ENCODE peak calls at places on chromosomes 1 and 21, in eight cellular contexts. C is stomach, R is cardiac muscle cell, Y is heart left ventricle, S is body of pancreas, L is Peyer's patch, O is lower lobe of right lung, X is heart right ventricle. Z is an unnamed sample. For H3K4me1 and H3K36me3, the result is how much of the 10 kb centered on the place peaks cover.

GRCh38 chr1:40029608-40030007 is 10.9 kb upstream of the CAP1 start:
- DNase-seq in C (no peak), R (no peak), Y (no peak), S (no peak), L (no peak), O (no peak), X (no peak), Z (no peak)

GRCh38 chr21:40587786-40588353 is 259.1 kb downstream of the DSCAM start:
- DNase-seq in C (no peak), R (no peak), Y (no peak), S (no peak), L (no peak), O (no peak), X (no peak), Z (no peak)

GRCh38 chr1:184163674-184164470 is 112.3 kb downstream of the TSEN15 start:
- DNase-seq in C (no peak), R (peak), Y (peak), S (no peak), L (no peak), O (no peak), X (no peak), Z (no peak)

GRCh38 chr1:10105484-10105883 is 72.7 kb downstream of the UBE4B start:
- DNase-seq in C (no peak), R (peak), Y (peak), S (no peak), L (peak), O (no peak), X (peak), Z (no peak)

GRCh38 chr21:44956356-44957046 is 16.7 kb downstream of the SLX9 start:
- DNase-seq in C (no peak), R (no peak), Y (peak), S (no peak), L (no peak), O (peak), X (no peak), Z (no peak)

GRCh38 chr1:245969274-245969673 is 537.8 kb downstream of the SMYD3 start:
- DNase-seq in C (no peak), R (peak), Y (no peak), S (no peak), L (no peak), O (no peak), X (no peak), Z (no peak)

GRCh38 chr1:19802269-19802668 is 2.6 kb upstream of the TMCO4 start:
- DNase-seq in C (no peak), R (no peak), Y (no peak), S (no peak), L (no peak), O (no peak), X (no peak), Z (no peak)

GRCh38 chr1:43034778-43035177 is 76.1 kb upstream of the SLC2A1 start:
- DNase-seq in C (no peak), R (no peak), Y (no peak), S (no peak), L (no peak), O (no peak), X (no peak), Z (no peak)

GRCh38 chr1:52554267-52554640 is 1.4 kb upstream of the TUT4 start:
- DNase-seq in C (no peak), R (no peak), Y (no peak), S (no peak), L (no peak), O (no peak), X (no peak), Z (no peak)

GRCh38 chr1:220040028-220040596 is 6.2 kb downstream of the EPRS1 start:
- DNase-seq in C (no peak), R (no peak), Y (no peak), S (no peak), L (no peak), O (no peak), X (no peak), Z (no peak)

GRCh38 chr1:41483960-41484844 is at the start of gene EDN2:
- DNase-seq in C (peak), R (no peak), Y (peak), S (peak), L (peak), O (peak), X (peak), Z (no peak)

GRCh38 chr1:16018308-16018707 is 465 bp upstream of the HSPB7 start:
- DNase-seq in C (no peak), R (no peak), Y (peak), S (no peak), L (no peak), O (no peak), X (no peak), Z (no peak)

GRCh38 chr1:16018749-16019515 is 1.1 kb upstream of the HSPB7 start:
- DNase-seq in C (no peak), R (no peak), Y (peak), S (no peak), L (no peak), O (no peak), X (no peak), Z (no peak)

GRCh38 chr1:16019580-16020277 is 1.9 kb upstream of the HSPB7 start:
- DNase-seq in C (no peak), R (no peak), Y (peak), S (no peak), L (no peak), O (no peak), X (peak), Z (no peak)

GRCh38 chr1:16021681-16022080 is at the start of gene CLCNKA:
- DNase-seq in C (peak), R (no peak), Y (no peak), S (peak), L (no peak), O (no peak), X (no peak), Z (no peak)

DNA sequence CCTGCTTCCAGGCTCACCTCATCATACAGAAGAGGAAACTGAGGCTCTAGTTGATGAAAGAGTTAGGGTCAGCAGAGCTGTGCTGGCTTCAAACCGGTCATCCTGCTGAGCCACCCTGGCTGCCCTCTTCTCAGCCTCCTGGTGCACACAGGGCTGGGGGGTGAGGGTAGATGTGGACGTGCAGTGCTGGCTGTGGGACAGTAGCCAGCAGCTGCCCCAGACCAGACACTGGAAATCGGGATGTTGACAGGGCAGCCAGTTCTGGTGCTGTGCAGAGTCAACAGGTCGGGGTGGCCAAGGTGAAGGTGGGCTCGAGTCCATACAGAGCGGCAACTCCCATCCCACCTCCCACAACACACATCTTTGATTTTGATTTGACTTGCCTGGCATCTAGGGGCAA is 1.5 kb upstream of the CLCNKA start:
- DNase-seq in C (no peak), R (no peak), Y (peak), S (no peak), L (no peak), O (no peak), X (no peak), Z (no peak)
- H3K27ac ChIP-seq in C (no peak), R (peak), Y (peak), S (no peak), L (no peak), O (no peak), X (peak), Z (no peak)

GRCh38 chr1:182631954-182632353 is 27.8 kb upstream of the RGS16 start:
- DNase-seq in C (no peak), R (no peak), Y (no peak), S (no peak), L (no peak), O (no peak), X (no peak), Z (no peak)
- H3K4me1 ChIP-seq in C (under half), R (under half), Y (under half), S (under half), L (under half), O (under half), X (under half), Z (under half)

GRCh38 chr1:17017435-17017834 is 5.7 kb upstream of the ATP13A2 start:
- DNase-seq in C (no peak), R (no peak), Y (no peak), S (no peak), L (peak), O (no peak), X (no peak), Z (no peak)
- H3K36me3 ChIP-seq in C (half or more), R (under half), Y (under half), S (under half), L (under half), O (under half), X (under half), Z (under half)

GRCh38 chr1:51313961-51314777 is 16.2 kb downstream of the TTC39A start:
- DNase-seq in C (no peak), R (peak), Y (no peak), S (peak), L (peak), O (peak), X (no peak), Z (no peak)
- H3K27ac ChIP-seq in C (peak), R (no peak), Y (no peak), S (peak), L (no peak), O (peak), X (no peak), Z (no peak)

GRCh38 chr1:66940968-66941367 is 16.2 kb downstream of the MIER1 start:
- DNase-seq in C (no peak), R (peak), Y (no peak), S (no peak), L (no peak), O (no peak), X (no peak), Z (no peak)
- H3K4me1 ChIP-seq in C (under half), R (under half), Y (under half), S (under half), L (under half), O (under half), X (under half), Z (under half)

DNA sequence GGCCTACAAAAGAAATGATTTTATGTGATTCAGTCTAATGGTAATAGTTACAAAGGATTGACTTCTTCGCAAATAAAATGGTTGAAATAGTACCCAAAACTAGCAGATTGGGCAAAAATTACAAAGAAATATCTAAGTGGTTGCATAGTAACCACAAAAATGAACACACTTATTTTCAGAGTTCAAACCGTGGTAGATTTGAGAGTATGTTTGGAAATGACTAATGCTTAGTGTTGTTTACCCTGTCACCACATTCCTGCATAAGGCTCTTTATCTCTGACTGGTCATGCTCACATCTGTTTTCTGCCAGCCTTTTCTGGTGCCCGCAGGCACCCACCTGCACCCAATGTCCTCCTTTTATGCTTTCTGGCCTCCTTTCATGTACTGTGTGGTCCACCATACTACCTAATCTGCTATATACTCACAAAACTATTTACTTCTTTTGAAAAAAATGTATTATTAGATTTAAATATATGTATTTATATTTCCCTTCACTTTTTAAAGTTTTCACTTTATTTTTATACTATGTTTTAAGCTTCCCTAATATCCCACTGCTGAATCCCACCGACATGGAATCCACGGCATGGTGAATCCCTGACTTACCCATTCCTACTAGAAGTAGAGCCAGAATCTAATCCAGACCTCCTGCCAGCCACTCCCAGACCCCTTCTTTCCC is 30.3 kb downstream of the PTPRC start:
- DNase-seq in C (no peak), R (peak), Y (no peak), S (no peak), L (no peak), O (no peak), X (no peak), Z (peak)
- H3K36me3 ChIP-seq in C (under half), R (under half), Y (under half), S (under half), L (under half), O (under half), X (under half), Z (under half)